ENCODE peak calls at places on chromosomes 2 and 18, in nine cellular contexts. E, C, M, W, P, X, O, Y and U are unnamed samples. For H3K4me1, the result is how much of the 10 kb centered on the place peaks cover.

GRCh38 chr2:7508220-7508943 is 591.2 kb downstream of the RNF144A start:
- DNase-seq in X (no peak), M (no peak), Y (no peak), P (no peak), E (no peak), W (no peak), O (no peak), C (no peak), U (no peak)

GRCh38 chr2:171346723-171347104 is 87.1 kb downstream of the METTL8 start:
- DNase-seq in X (no peak), O (no peak), P (no peak), E (no peak), C (no peak), M (no peak), Y (no peak), W (no peak), U (no peak)

GRCh38 chr2:20624156-20624883 is 26.6 kb downstream of the HS1BP3 start:
- DNase-seq in E (no peak), Y (no peak), O (peak), X (no peak), P (no peak), C (no peak), M (no peak), W (no peak), U (no peak)

GRCh38 chr2:128491845-128492244 is 173.2 kb upstream of the HS6ST1 start:
- DNase-seq in Y (no peak), O (no peak), E (no peak), P (no peak), C (no peak), X (no peak), W (no peak), M (no peak), U (peak)

GRCh38 chr2:217149087-217149660 is 289.3 kb upstream of the TNP1 start:
- DNase-seq in O (no peak), W (no peak), Y (no peak), M (no peak), C (no peak), X (no peak), P (no peak), E (no peak), U (no peak)

GRCh38 chr18:79610461-79611039 is 69.1 kb upstream of the CTDP1 start:
- DNase-seq in M (no peak), X (no peak), P (no peak), Y (no peak), C (no peak), E (no peak), O (peak), W (no peak), U (no peak)

GRCh38 chr2:43221660-43222471 is 4.5 kb downstream of the ZFP36L2 start:
- DNase-seq in W (no peak), M (peak), X (peak), P (peak), Y (peak), E (peak), C (peak), O (peak), U (peak)

GRCh38 chr2:111116843-111117665 is 3.7 kb upstream of the BCL2L11 start:
- DNase-seq in W (peak), M (peak), Y (peak), O (peak), X (peak), P (peak), E (peak), C (peak), U (peak)

GRCh38 chr18:79935499-79935898 is 16.0 kb downstream of the SLC66A2 start:
- DNase-seq in W (no peak), M (no peak), C (peak), X (no peak), O (peak), P (no peak), Y (no peak), E (no peak), U (no peak)

GRCh38 chr2:19747310-19748072 is 154.3 kb downstream of the TTC32 start:
- DNase-seq in Y (no peak), M (peak), X (no peak), C (no peak), E (peak), P (peak), O (no peak), W (no peak), U (no peak)

GRCh38 chr2:181363164-181363563 is 94.0 kb upstream of the ITGA4 start:
- DNase-seq in X (no peak), W (no peak), P (no peak), C (no peak), E (no peak), O (no peak), Y (no peak), M (no peak), U (no peak)

GRCh38 chr2:47073641-47074040 is 81.5 kb downstream of the STPG4 start:
- DNase-seq in X (no peak), O (peak), P (no peak), W (peak), Y (no peak), C (no peak), M (no peak), E (no peak), U (no peak)

GRCh38 chr2:24825883-24826800 is 32.9 kb downstream of the CENPO start:
- DNase-seq in Y (no peak), C (no peak), X (no peak), O (no peak), P (peak), E (no peak), M (no peak), W (no peak), U (peak)

GRCh38 chr18:79791141-79791972 is 6.4 kb upstream of the KCNG2 start:
- DNase-seq in X (no peak), Y (no peak), O (peak), P (peak), W (peak), C (peak), E (peak), M (peak), U (peak)

GRCh38 chr2:201779996-201780673 is 598 bp downstream of the ALS2 start:
- DNase-seq in M (no peak), P (peak), W (no peak), O (no peak), E (no peak), Y (no peak), C (peak), X (no peak), U (peak)

GRCh38 chr18:77039196-77040140 is 93.1 kb downstream of the MBP start:
- DNase-seq in C (no peak), P (peak), E (no peak), W (peak), O (no peak), X (no peak), M (no peak), Y (no peak), U (no peak)

GRCh38 chr2:189347540-189347939 is 93.7 kb upstream of the WDR75 start:
- DNase-seq in O (no peak), Y (peak), E (peak), P (peak), M (no peak), X (no peak), W (peak), C (peak), U (peak)

GRCh38 chr2:7621018-7621814 is 704.0 kb downstream of the RNF144A start:
- DNase-seq in M (no peak), E (no peak), W (peak), X (no peak), Y (no peak), P (no peak), O (no peak), C (no peak), U (no peak)

GRCh38 chr18:52670903-52671302 is 330.9 kb downstream of the DCC start:
- DNase-seq in C (no peak), P (peak), W (no peak), M (no peak), E (peak), X (no peak), O (no peak), Y (no peak), U (peak)

GRCh38 chr2:224469374-224469964 is 67.6 kb upstream of the FAM124B start:
- DNase-seq in E (no peak), Y (no peak), X (no peak), P (no peak), W (no peak), M (no peak), C (no peak), O (no peak), U (no peak)

GRCh38 chr18:21191596-21192307 is 50.3 kb upstream of the GREB1L start:
- DNase-seq in W (peak), M (no peak), Y (no peak), C (peak), O (peak), E (peak), X (no peak), P (peak), U (peak)

GRCh38 chr2:158197940-158198339 is 96.3 kb downstream of the UPP2 start:
- DNase-seq in Y (no peak), W (no peak), C (no peak), X (no peak), E (no peak), O (no peak), P (no peak), M (peak), U (no peak)

GRCh38 chr2:134466141-134466540 is 212.3 kb downstream of the MGAT5 start:
- DNase-seq in P (peak), Y (no peak), M (no peak), O (no peak), C (no peak), W (peak), E (no peak), X (no peak), U (peak)

GRCh38 chr2:15041429-15041837 is 408.9 kb downstream of the LRATD1 start:
- DNase-seq in W (no peak), O (no peak), Y (no peak), X (no peak), P (peak), M (no peak), C (no peak), E (peak), U (no peak)

GRCh38 chr2:197576631-197577030 is 60.8 kb downstream of the MOB4 start:
- DNase-seq in X (no peak), W (no peak), P (peak), M (no peak), O (no peak), C (peak), Y (no peak), E (peak), U (no peak)

GRCh38 chr2:189674374-189675112 is at the start of gene ANKAR:
- DNase-seq in Y (peak), M (peak), P (peak), E (peak), X (peak), C (peak), W (peak), O (peak), U (peak)

GRCh38 chr2:60519259-60519863 is 34.1 kb downstream of the BCL11A start:
- DNase-seq in P (peak), E (peak), O (no peak), W (no peak), M (no peak), C (no peak), X (no peak), Y (no peak), U (no peak)

GRCh38 chr2:18156421-18156820 is 278.0 kb downstream of the KCNS3 start:
- DNase-seq in P (no peak), O (no peak), Y (no peak), X (no peak), W (no peak), M (no peak), C (no peak), E (no peak), U (no peak)

GRCh38 chr2:168441214-168441872 is 14.7 kb upstream of the CERS6 start:
- DNase-seq in O (no peak), W (no peak), M (no peak), P (no peak), C (no peak), E (no peak), X (no peak), Y (no peak), U (no peak)

GRCh38 chr2:187299122-187299906 is 148.7 kb downstream of the CALCRL start:
- DNase-seq in W (no peak), M (no peak), O (no peak), C (no peak), P (peak), E (no peak), Y (no peak), X (no peak), U (no peak)

GRCh38 chr2:106542730-106543359 is 55.7 kb downstream of the CD8B2 start:
- DNase-seq in Y (peak), P (peak), E (peak), O (peak), C (peak), W (peak), M (peak), X (peak), U (peak)

GRCh38 chr2:164205347-164205746 is 415.9 kb downstream of the GRB14 start:
- DNase-seq in O (no peak), P (peak), C (no peak), W (peak), Y (no peak), X (no peak), M (no peak), E (peak), U (no peak)

GRCh38 chr18:32019251-32019943 is 772 bp downstream of the RNF125 start:
- DNase-seq in C (peak), X (peak), O (peak), E (no peak), Y (peak), W (peak), P (peak), M (no peak), U (peak)
- H3K27ac ChIP-seq in C (no peak), X (peak), O (no peak), E (no peak), Y (peak), W (no peak), P (no peak), M (peak), U (no peak)

DNA sequence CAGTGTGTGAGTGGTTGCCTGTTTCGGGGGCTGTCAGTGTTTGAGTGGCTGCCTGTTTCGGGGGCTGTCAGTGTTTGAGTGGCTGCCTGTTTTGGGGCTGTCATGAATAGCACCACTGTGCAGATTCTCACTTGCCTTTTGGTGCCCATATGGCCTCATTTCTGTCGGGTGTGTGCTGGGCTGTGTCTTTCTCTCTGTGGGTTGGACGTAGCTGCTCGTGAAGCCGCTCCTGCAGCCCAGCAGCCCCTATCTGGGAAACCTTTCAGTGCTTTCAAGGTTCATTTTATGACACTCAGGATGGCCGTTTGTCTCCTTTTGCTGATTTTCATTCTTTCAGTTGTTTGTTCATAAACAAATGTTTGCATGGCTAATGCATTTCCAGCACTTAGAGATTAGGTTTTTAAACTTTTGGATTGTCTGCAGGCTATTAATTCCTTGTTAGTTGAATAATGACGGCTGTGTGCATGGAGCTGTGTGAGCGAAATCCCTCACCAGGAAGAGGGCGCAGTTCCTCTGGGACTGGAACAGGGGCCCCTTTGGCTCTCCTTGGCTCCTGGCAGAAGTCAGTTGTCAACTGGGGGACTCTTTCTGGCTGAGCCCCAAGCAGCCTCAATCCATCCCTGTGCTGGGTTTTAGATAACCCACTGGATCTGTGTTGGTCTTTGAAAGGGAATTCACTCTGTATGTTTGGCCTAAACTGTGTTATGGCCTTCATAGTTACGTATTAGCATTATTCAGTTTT is 10.8 kb downstream of the AGAP1 start:
- DNase-seq in Y (no peak), M (no peak), C (no peak), P (no peak), E (no peak), X (no peak), W (no peak), O (no peak), U (no peak)
- H3K4me1 ChIP-seq in Y (under half), M (under half), C (under half), P (under half), E (under half), X (under half), W (under half), O (under half), U (under half)

DNA sequence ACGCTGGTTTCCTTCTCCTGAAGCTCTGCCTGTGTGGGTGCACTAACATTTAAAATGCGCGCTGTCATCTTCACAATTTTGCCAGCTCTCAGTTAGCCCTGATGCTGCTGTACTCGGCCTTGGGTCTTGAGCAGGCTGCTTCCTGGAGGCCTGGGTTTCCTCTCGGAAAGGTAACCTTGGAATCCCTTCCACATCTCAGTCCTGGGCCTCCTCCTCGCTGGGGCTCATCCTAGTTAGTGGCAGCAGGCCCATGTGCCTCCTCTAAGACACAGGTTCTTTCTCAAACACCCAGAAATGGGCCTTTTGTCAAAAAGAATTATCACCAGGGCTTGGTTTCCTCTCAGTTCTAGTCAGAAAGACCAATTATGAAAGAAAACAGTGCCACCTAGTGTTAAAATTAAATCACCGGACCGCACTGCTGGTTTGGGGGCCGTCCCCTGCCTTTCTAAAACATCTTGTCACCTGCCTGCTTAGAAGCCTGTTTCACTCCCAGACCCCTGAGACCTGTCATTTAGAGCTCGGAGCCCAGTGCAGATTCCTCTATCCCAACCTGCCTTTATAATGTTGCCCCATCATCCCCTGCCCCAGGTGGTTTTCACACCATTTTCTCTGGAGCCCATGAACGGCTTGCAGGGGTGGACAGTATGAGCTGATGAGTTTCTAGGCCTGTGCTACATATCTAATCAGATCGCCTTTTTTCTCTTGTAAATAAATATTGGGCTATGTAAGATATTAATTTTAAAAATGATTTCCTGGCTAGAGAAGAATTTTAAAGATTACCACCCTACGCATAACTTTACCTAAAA is 42.4 kb downstream of the HK2 start:
- DNase-seq in X (peak), W (no peak), Y (peak), E (peak), M (no peak), O (no peak), P (peak), C (no peak), U (peak)
- H3K27ac ChIP-seq in X (no peak), W (no peak), Y (no peak), E (peak), M (peak), O (no peak), P (no peak), C (peak), U (peak)

DNA sequence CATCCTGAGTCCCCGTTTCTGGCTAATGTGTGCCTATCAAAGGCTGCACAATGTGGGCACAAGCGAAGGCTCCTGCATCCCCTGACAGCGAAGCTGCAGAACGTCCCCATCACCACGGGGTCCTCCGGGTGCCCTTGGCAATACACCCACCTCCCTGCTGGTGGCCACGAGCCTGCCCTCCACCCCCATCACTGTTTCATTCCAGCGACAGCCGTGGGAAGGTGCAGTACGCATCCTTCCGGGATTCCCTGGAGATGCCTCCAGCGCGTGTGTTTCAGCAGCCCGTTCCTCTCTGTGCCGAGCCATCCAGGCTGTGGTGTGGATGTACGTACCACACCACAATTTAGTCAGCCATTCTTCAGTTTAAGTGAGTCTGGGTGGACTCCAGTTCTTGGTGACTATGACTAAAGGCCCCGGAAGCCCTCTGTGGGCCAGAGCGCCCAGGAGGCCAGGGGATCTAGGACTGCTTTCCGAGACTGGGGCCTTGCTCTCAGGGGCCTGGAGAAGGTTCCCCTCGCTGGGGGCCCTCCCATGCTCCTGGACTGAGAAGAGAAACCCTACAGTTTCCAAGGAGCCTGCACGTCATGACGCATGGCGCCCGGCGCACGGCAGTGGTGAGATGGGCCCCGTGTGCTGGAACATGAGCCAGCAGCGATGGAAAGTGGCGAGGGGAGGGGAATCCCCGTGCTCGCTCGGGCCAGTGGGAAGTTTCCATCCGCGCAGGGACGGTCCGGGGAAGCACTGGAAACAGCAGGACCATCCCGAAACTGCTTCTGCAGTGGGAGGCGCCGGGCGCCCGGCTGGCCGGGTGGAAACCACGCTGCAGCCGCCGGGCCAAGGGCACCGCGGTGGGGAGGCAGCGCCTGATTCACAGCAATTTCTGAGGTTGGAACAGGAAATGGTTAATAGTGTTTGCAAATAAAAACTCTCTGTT is 4.6 kb upstream of the PDCD1 start:
- DNase-seq in O (no peak), C (no peak), M (no peak), E (peak), W (no peak), P (peak), X (no peak), Y (no peak), U (peak)
- H3K4me1 ChIP-seq in O (under half), C (under half), M (under half), E (under half), W (under half), P (under half), X (under half), Y (half or more), U (under half)

GRCh38 chr2:101887328-101887727 is 104.4 kb upstream of the IL1R2 start:
- DNase-seq in X (no peak), W (no peak), C (no peak), P (no peak), M (no peak), E (no peak), O (no peak), Y (no peak), U (no peak)
- H3K27ac ChIP-seq in X (no peak), W (no peak), C (no peak), P (no peak), M (no peak), E (no peak), O (no peak), Y (no peak), U (no peak)